ENCODE peak calls at places on chromosomes 4 and X, in five cellular contexts. One of them, this sample, is unnamed. For H3K9me3, the result is how much of the 10 kb centered on the place peaks cover.

GRCh38 chr4:164952551-164952950 is 24.9 kb downstream of the TRIM61 start:
- DNase-seq in CD4-positive, CD25-positive, alpha-beta regulatory T cell: no peak
- DNase-seq in endodermal cell: peak
- DNase-seq in uterus: no peak
- DNase-seq in psoas muscle: no peak
- DNase-seq in this sample: no peak

GRCh38 chr4:184583738-184584502 is 65.3 kb downstream of the CASP3 start:
- DNase-seq in uterus: no peak
- DNase-seq in endodermal cell: no peak
- DNase-seq in CD4-positive, CD25-positive, alpha-beta regulatory T cell: peak
- DNase-seq in psoas muscle: no peak
- DNase-seq in this sample: no peak

GRCh38 chr4:89929425-89930272 is 35.0 kb downstream of the MMRN1 start:
- DNase-seq in CD4-positive, CD25-positive, alpha-beta regulatory T cell: peak
- DNase-seq in uterus: no peak
- DNase-seq in endodermal cell: no peak
- DNase-seq in psoas muscle: no peak
- DNase-seq in this sample: no peak

GRCh38 chr4:118270492-118270891 is 82.3 kb downstream of the PRSS12 start:
- DNase-seq in CD4-positive, CD25-positive, alpha-beta regulatory T cell: peak
- DNase-seq in psoas muscle: no peak
- DNase-seq in uterus: no peak
- DNase-seq in endodermal cell: no peak
- DNase-seq in this sample: no peak

GRCh38 chr4:166896254-166896653 is 338.0 kb downstream of the SPOCK3 start:
- DNase-seq in endodermal cell: no peak
- DNase-seq in psoas muscle: no peak
- DNase-seq in CD4-positive, CD25-positive, alpha-beta regulatory T cell: no peak
- DNase-seq in uterus: no peak
- DNase-seq in this sample: no peak

GRCh38 chr4:94957030-94957429 is 199.3 kb downstream of the BMPR1B start:
- DNase-seq in endodermal cell: peak
- DNase-seq in uterus: no peak
- DNase-seq in psoas muscle: no peak
- DNase-seq in CD4-positive, CD25-positive, alpha-beta regulatory T cell: no peak
- DNase-seq in this sample: no peak

GRCh38 chr4:45358573-45359506 is 632.5 kb upstream of the GNPDA2 start:
- DNase-seq in psoas muscle: no peak
- DNase-seq in endodermal cell: no peak
- DNase-seq in CD4-positive, CD25-positive, alpha-beta regulatory T cell: no peak
- DNase-seq in uterus: no peak
- DNase-seq in this sample: no peak

GRCh38 chr4:185573651-185574199 is 38.4 kb upstream of the PDLIM3 start:
- DNase-seq in endodermal cell: peak
- DNase-seq in uterus: no peak
- DNase-seq in psoas muscle: peak
- DNase-seq in CD4-positive, CD25-positive, alpha-beta regulatory T cell: no peak
- DNase-seq in this sample: peak

GRCh38 chrX:8737883-8738282 is 5.9 kb upstream of the ANOS1 start:
- DNase-seq in endodermal cell: no peak
- DNase-seq in CD4-positive, CD25-positive, alpha-beta regulatory T cell: no peak
- DNase-seq in uterus: no peak
- DNase-seq in psoas muscle: no peak
- DNase-seq in this sample: no peak

GRCh38 chr4:20288047-20288650 is 36.4 kb downstream of the SLIT2 start:
- DNase-seq in CD4-positive, CD25-positive, alpha-beta regulatory T cell: no peak
- DNase-seq in endodermal cell: no peak
- DNase-seq in uterus: no peak
- DNase-seq in psoas muscle: no peak
- DNase-seq in this sample: no peak

GRCh38 chr4:79578613-79579012 is 170.6 kb upstream of the GK2 start:
- DNase-seq in uterus: no peak
- DNase-seq in psoas muscle: no peak
- DNase-seq in endodermal cell: no peak
- DNase-seq in CD4-positive, CD25-positive, alpha-beta regulatory T cell: no peak
- DNase-seq in this sample: no peak

GRCh38 chr4:38523524-38524448 is 140.2 kb upstream of the KLF3 start:
- DNase-seq in psoas muscle: no peak
- DNase-seq in uterus: no peak
- DNase-seq in endodermal cell: no peak
- DNase-seq in CD4-positive, CD25-positive, alpha-beta regulatory T cell: peak
- DNase-seq in this sample: no peak

GRCh38 chrX:106168107-106168506 is at the start of gene PWWP3B:
- DNase-seq in uterus: peak
- DNase-seq in endodermal cell: peak
- DNase-seq in CD4-positive, CD25-positive, alpha-beta regulatory T cell: no peak
- DNase-seq in psoas muscle: peak
- DNase-seq in this sample: no peak

GRCh38 chr4:1300466-1301455 is 11.1 kb downstream of the MAEA start:
- DNase-seq in endodermal cell: no peak
- DNase-seq in psoas muscle: peak
- DNase-seq in uterus: peak
- DNase-seq in CD4-positive, CD25-positive, alpha-beta regulatory T cell: peak
- DNase-seq in this sample: peak

GRCh38 chrX:7985568-7985967 is 58.4 kb upstream of the PNPLA4 start:
- DNase-seq in uterus: no peak
- DNase-seq in psoas muscle: no peak
- DNase-seq in endodermal cell: no peak
- DNase-seq in CD4-positive, CD25-positive, alpha-beta regulatory T cell: no peak
- DNase-seq in this sample: no peak

GRCh38 chrX:20362268-20363002 is 95.7 kb upstream of the RPS6KA3 start:
- DNase-seq in uterus: no peak
- DNase-seq in psoas muscle: no peak
- DNase-seq in CD4-positive, CD25-positive, alpha-beta regulatory T cell: no peak
- DNase-seq in endodermal cell: no peak
- DNase-seq in this sample: no peak

GRCh38 chrX:49277520-49277799 is 7.9 kb downstream of the PPP1R3F start:
- DNase-seq in CD4-positive, CD25-positive, alpha-beta regulatory T cell: peak
- DNase-seq in uterus: no peak
- DNase-seq in endodermal cell: no peak
- DNase-seq in psoas muscle: no peak
- DNase-seq in this sample: no peak

GRCh38 chr4:174526731-174527130 is 4.4 kb upstream of the HPGD start:
- DNase-seq in CD4-positive, CD25-positive, alpha-beta regulatory T cell: no peak
- DNase-seq in endodermal cell: no peak
- DNase-seq in psoas muscle: no peak
- DNase-seq in uterus: no peak
- DNase-seq in this sample: no peak

GRCh38 chrX:83934220-83934619 is 73.3 kb downstream of the CYLC1 start:
- DNase-seq in CD4-positive, CD25-positive, alpha-beta regulatory T cell: no peak
- DNase-seq in psoas muscle: no peak
- DNase-seq in endodermal cell: no peak
- DNase-seq in uterus: no peak
- DNase-seq in this sample: no peak

GRCh38 chr4:138426751-138427150 is 184.6 kb upstream of the SLC7A11 start:
- DNase-seq in endodermal cell: no peak
- DNase-seq in uterus: no peak
- DNase-seq in psoas muscle: no peak
- DNase-seq in CD4-positive, CD25-positive, alpha-beta regulatory T cell: no peak
- DNase-seq in this sample: no peak

GRCh38 chrX:118239471-118239870 is 106.4 kb upstream of the WDR44 start:
- DNase-seq in CD4-positive, CD25-positive, alpha-beta regulatory T cell: no peak
- DNase-seq in uterus: no peak
- DNase-seq in psoas muscle: no peak
- DNase-seq in endodermal cell: no peak
- DNase-seq in this sample: no peak

GRCh38 chrX:118240359-118240758 is 105.5 kb upstream of the WDR44 start:
- DNase-seq in uterus: no peak
- DNase-seq in psoas muscle: no peak
- DNase-seq in CD4-positive, CD25-positive, alpha-beta regulatory T cell: no peak
- DNase-seq in endodermal cell: no peak
- DNase-seq in this sample: no peak
- H3K9me3 ChIP-seq in uterus: under half
- H3K9me3 ChIP-seq in psoas muscle: under half
- H3K9me3 ChIP-seq in CD4-positive, CD25-positive, alpha-beta regulatory T cell: under half
- H3K9me3 ChIP-seq in endodermal cell: under half
- H3K9me3 ChIP-seq in this sample: under half

DNA sequence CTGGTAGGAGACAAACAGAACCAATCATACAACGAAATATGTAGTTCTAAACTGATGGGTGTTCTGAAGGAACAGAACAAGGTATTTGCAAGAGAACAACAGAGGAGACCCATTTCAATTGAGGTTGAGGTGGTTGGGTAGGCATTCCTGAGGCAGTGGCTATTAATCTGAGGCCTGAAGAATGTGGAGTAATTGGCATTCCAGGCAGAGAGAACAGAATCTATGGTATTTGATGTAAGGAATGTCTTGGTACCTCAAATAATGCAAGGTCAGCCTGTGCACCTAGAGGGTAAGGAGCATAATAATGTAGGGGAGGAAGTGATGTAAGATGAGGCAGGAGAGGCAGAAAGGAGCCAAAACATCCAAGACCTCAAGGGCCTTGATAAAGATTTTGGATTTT is 109.5 kb upstream of the TEX13C start:
- DNase-seq in CD4-positive, CD25-positive, alpha-beta regulatory T cell: no peak
- DNase-seq in psoas muscle: no peak
- DNase-seq in endodermal cell: peak
- DNase-seq in uterus: no peak
- DNase-seq in this sample: no peak
- H3K9me3 ChIP-seq in CD4-positive, CD25-positive, alpha-beta regulatory T cell: under half
- H3K9me3 ChIP-seq in psoas muscle: under half
- H3K9me3 ChIP-seq in endodermal cell: under half
- H3K9me3 ChIP-seq in uterus: under half
- H3K9me3 ChIP-seq in this sample: under half

GRCh38 chr4:7428261-7429068 is 6.3 kb downstream of the PSAPL1 start:
- DNase-seq in CD4-positive, CD25-positive, alpha-beta regulatory T cell: no peak
- DNase-seq in uterus: peak
- DNase-seq in psoas muscle: no peak
- DNase-seq in endodermal cell: peak
- DNase-seq in this sample: peak

GRCh38 chr4:7427326-7428260 is 7.1 kb downstream of the PSAPL1 start:
- DNase-seq in uterus: peak
- DNase-seq in CD4-positive, CD25-positive, alpha-beta regulatory T cell: no peak
- DNase-seq in endodermal cell: peak
- DNase-seq in psoas muscle: no peak
- DNase-seq in this sample: peak

GRCh38 chr4:7430368-7430964 is 4.3 kb downstream of the PSAPL1 start:
- DNase-seq in psoas muscle: peak
- DNase-seq in endodermal cell: peak
- DNase-seq in CD4-positive, CD25-positive, alpha-beta regulatory T cell: no peak
- DNase-seq in uterus: no peak
- DNase-seq in this sample: peak

GRCh38 chr4:7429601-7430078 is 5.1 kb downstream of the PSAPL1 start:
- DNase-seq in uterus: no peak
- DNase-seq in endodermal cell: peak
- DNase-seq in psoas muscle: no peak
- DNase-seq in CD4-positive, CD25-positive, alpha-beta regulatory T cell: no peak
- DNase-seq in this sample: peak

DNA sequence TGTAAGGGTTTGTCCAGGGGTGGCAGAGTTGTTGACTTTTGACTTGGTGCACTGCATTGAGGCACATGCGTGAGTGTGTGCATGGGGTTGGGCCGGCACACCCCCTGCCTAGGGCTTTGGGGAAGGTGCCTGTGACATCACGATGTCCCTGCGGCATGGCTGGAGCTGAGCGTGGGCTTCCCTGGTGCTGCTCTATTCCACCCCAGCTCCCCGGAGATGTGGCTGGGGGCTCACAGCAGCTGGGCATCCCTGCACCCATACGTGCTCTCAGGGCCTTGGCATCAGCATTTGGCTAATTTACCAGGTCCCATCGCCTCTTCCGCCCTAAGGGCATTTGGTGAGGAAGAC is 5.7 kb downstream of the PSAPL1 start:
- DNase-seq in psoas muscle: no peak
- DNase-seq in CD4-positive, CD25-positive, alpha-beta regulatory T cell: no peak
- DNase-seq in uterus: peak
- DNase-seq in endodermal cell: no peak
- DNase-seq in this sample: peak
- H3K9me3 ChIP-seq in psoas muscle: under half
- H3K9me3 ChIP-seq in CD4-positive, CD25-positive, alpha-beta regulatory T cell: under half
- H3K9me3 ChIP-seq in uterus: under half
- H3K9me3 ChIP-seq in endodermal cell: under half
- H3K9me3 ChIP-seq in this sample: under half

GRCh38 chrX:9873952-9874351 is 87.7 kb downstream of the SHROOM2 start:
- DNase-seq in endodermal cell: peak
- DNase-seq in CD4-positive, CD25-positive, alpha-beta regulatory T cell: peak
- DNase-seq in psoas muscle: no peak
- DNase-seq in uterus: no peak
- DNase-seq in this sample: no peak

GRCh38 chrX:9874483-9874882 is 88.3 kb downstream of the SHROOM2 start:
- DNase-seq in psoas muscle: no peak
- DNase-seq in endodermal cell: no peak
- DNase-seq in uterus: no peak
- DNase-seq in CD4-positive, CD25-positive, alpha-beta regulatory T cell: no peak
- DNase-seq in this sample: no peak

GRCh38 chrX:9873360-9873759 is 87.1 kb downstream of the SHROOM2 start:
- DNase-seq in psoas muscle: no peak
- DNase-seq in endodermal cell: no peak
- DNase-seq in CD4-positive, CD25-positive, alpha-beta regulatory T cell: no peak
- DNase-seq in uterus: no peak
- DNase-seq in this sample: no peak

GRCh38 chrX:9875801-9876200 is 89.6 kb downstream of the SHROOM2 start:
- DNase-seq in uterus: no peak
- DNase-seq in CD4-positive, CD25-positive, alpha-beta regulatory T cell: no peak
- DNase-seq in endodermal cell: no peak
- DNase-seq in psoas muscle: no peak
- DNase-seq in this sample: no peak

GRCh38 chrX:9871871-9872270 is 85.6 kb downstream of the SHROOM2 start:
- DNase-seq in CD4-positive, CD25-positive, alpha-beta regulatory T cell: no peak
- DNase-seq in endodermal cell: no peak
- DNase-seq in psoas muscle: no peak
- DNase-seq in uterus: no peak
- DNase-seq in this sample: no peak
- H3K9me3 ChIP-seq in CD4-positive, CD25-positive, alpha-beta regulatory T cell: under half
- H3K9me3 ChIP-seq in endodermal cell: under half
- H3K9me3 ChIP-seq in psoas muscle: under half
- H3K9me3 ChIP-seq in uterus: under half
- H3K9me3 ChIP-seq in this sample: under half

This sample was measured in aorta.